ENCODE peak calls at places on chromosomes 11 and 22, in four cellular contexts. A is ovary, H is HAP-1, M is left ventricle myocardium inferior. Y is an unnamed sample.

GRCh38 chr22:25111579-25112517 is 87.8 kb upstream of the CRYBB3 start:
- DNase-seq in H (peak; percentile 52), A (no peak), M (no peak), Y (peak; percentile 45)

GRCh38 chr11:69926376-69927050 is 107.3 kb upstream of the FGF3 start:
- DNase-seq in M (no peak), A (no peak), H (no peak), Y (no peak)

GRCh38 chr22:50169774-50170341 is 673 bp upstream of the PANX2 start:
- DNase-seq in H (peak; percentile 63), A (peak; percentile 58), M (no peak), Y (no peak)

GRCh38 chr11:34251640-34251980 is 106.2 kb downstream of the ABTB2 start:
- DNase-seq in H (no peak), M (no peak), A (no peak), Y (no peak)

GRCh38 chr11:1087961-1088926 is 13.6 kb downstream of the MUC2 start:
- DNase-seq in M (peak; percentile 7), H (peak; percentile 35), A (no peak), Y (peak; percentile 82)

GRCh38 chr11:93169950-93170561 is 27.7 kb downstream of the SLC36A4 start:
- DNase-seq in M (no peak), A (no peak), H (no peak), Y (no peak)

GRCh38 chr11:33402066-33402465 is 144.9 kb downstream of the HIPK3 start:
- DNase-seq in M (no peak), A (no peak), H (no peak), Y (no peak)

GRCh38 chr11:78312712-78313111 is 104.9 kb downstream of the GAB2 start:
- DNase-seq in M (no peak), A (no peak), H (no peak), Y (no peak)

GRCh38 chr11:68146704-68147474 is 25.7 kb upstream of the CHKA start:
- DNase-seq in H (peak; percentile 29), A (no peak), M (no peak), Y (peak; percentile 47)

GRCh38 chr11:65895482-65895981 is 4.7 kb downstream of the FOSL1 start:
- DNase-seq in M (no peak), A (no peak), H (no peak), Y (no peak)

GRCh38 chr11:65896009-65896999 is 3.9 kb downstream of the FOSL1 start:
- DNase-seq in H (no peak), A (no peak), M (no peak), Y (no peak)

GRCh38 chr11:65892661-65893317 is 2.3 kb downstream of the CCDC85B start:
- DNase-seq in M (no peak), H (no peak), A (no peak), Y (no peak)

GRCh38 chr11:65891180-65892136 is 985 bp downstream of the CCDC85B start:
- DNase-seq in A (peak; percentile 69), H (peak; percentile 78), M (peak; percentile 64), Y (peak; percentile 49)

GRCh38 chr11:65894034-65894591 is 3.6 kb downstream of the CCDC85B start:
- DNase-seq in H (no peak), A (no peak), M (peak; percentile 64), Y (no peak)
- H3K4me1 ChIP-seq in H (peaks cover 22% of the 10 kb centered on the region), A (peaks cover 18% of the 10 kb centered on the region), M (peaks cover 59% of the 10 kb centered on the region), Y (peaks cover 33% of the 10 kb centered on the region)

GRCh38 chr11:119378851-119379465 is 2.5 kb downstream of the USP2 start:
- DNase-seq in M (no peak), A (no peak), H (peak; percentile 6), Y (no peak)

GRCh38 chr11:119380160-119380815 is 1.2 kb downstream of the USP2 start:
- DNase-seq in A (peak; percentile 37), M (no peak), H (peak; percentile 6), Y (no peak)

GRCh38 chr11:119382101-119382500 is 611 bp upstream of the USP2 start:
- DNase-seq in H (peak; percentile 6), M (no peak), A (no peak), Y (no peak)

GRCh38 chr11:119381186-119381988 is at the start of gene USP2:
- DNase-seq in A (peak; percentile 99), M (peak; percentile 95), H (peak; percentile 97), Y (peak; percentile 98)

GRCh38 chr11:119380816-119381185 is 689 bp downstream of the USP2 start:
- DNase-seq in H (peak; percentile 60), A (no peak), M (no peak), Y (no peak)
- H3K4me1 ChIP-seq in H (peaks cover 15% of the 10 kb centered on the region), A (peaks cover 10% of the 10 kb centered on the region), M (peaks cover 49% of the 10 kb centered on the region), Y (peaks cover 14% of the 10 kb centered on the region)

GRCh38 chr11:19933801-19934488 is 221.3 kb downstream of the NAV2 start:
- DNase-seq in A (no peak), M (no peak), H (no peak), Y (no peak)

GRCh38 chr11:19934828-19935259 is 222.2 kb downstream of the NAV2 start:
- DNase-seq in A (no peak), M (no peak), H (no peak), Y (no peak)

GRCh38 chr11:19931141-19931767 is 218.6 kb downstream of the NAV2 start:
- DNase-seq in H (no peak), A (peak; percentile 45), M (no peak), Y (no peak)

GRCh38 chr11:19931768-19932369 is 219.2 kb downstream of the NAV2 start:
- DNase-seq in H (no peak), A (peak; percentile 41), M (no peak), Y (no peak)

DNA sequence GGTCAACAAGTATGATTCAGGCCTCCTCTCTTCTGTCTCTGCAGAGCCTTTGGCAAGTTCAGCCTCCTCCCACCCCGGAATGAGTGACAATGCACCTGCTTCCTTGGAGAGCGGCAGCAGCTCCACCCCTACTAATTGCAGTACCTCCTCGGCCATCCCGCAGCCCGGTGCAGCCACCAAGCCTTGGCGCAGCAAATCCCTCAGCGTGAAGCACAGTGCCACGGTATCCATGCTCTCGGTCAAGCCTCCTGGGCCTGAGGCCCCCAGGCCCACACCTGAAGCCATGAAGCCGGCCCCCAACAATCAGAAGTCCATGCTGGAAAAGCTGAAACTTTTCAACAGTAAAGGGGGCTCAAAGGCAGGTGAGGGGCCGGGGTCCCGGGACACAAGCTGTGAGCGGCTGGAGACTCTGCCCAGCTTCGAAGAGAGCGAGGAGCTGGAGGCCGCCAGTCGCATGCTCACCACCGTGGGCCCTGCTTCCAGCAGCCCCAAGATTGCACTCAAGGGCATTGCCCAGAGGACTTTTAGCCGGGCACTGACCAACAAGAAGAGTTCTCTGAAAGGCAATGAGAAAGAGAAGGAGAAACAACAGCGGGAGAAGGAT is 220.6 kb downstream of the NAV2 start:
- DNase-seq in M (no peak), H (no peak), A (no peak), Y (no peak)
- H3K4me1 ChIP-seq in M (peaks cover 20% of the 10 kb centered on the region), H (no peaks in the 10 kb centered on the region), A (peaks cover 16% of the 10 kb centered on the region), Y (peaks cover 4% of the 10 kb centered on the region)

GRCh38 chr22:38863531-38864131 is 8.4 kb downstream of the CBX6 start:
- DNase-seq in M (no peak), A (no peak), H (no peak), Y (no peak)

GRCh38 chr22:38864361-38865191 is 7.4 kb downstream of the CBX6 start:
- DNase-seq in H (no peak), M (peak; percentile 62), A (peak; percentile 65), Y (peak; percentile 81)

GRCh38 chr22:38861170-38861874 is 10.7 kb downstream of the CBX6 start:
- DNase-seq in A (peak; percentile 48), H (peak; percentile 42), M (no peak), Y (no peak)

GRCh38 chr22:38861927-38862326 is 10.1 kb downstream of the CBX6 start:
- DNase-seq in M (no peak), H (no peak), A (no peak), Y (no peak)

DNA sequence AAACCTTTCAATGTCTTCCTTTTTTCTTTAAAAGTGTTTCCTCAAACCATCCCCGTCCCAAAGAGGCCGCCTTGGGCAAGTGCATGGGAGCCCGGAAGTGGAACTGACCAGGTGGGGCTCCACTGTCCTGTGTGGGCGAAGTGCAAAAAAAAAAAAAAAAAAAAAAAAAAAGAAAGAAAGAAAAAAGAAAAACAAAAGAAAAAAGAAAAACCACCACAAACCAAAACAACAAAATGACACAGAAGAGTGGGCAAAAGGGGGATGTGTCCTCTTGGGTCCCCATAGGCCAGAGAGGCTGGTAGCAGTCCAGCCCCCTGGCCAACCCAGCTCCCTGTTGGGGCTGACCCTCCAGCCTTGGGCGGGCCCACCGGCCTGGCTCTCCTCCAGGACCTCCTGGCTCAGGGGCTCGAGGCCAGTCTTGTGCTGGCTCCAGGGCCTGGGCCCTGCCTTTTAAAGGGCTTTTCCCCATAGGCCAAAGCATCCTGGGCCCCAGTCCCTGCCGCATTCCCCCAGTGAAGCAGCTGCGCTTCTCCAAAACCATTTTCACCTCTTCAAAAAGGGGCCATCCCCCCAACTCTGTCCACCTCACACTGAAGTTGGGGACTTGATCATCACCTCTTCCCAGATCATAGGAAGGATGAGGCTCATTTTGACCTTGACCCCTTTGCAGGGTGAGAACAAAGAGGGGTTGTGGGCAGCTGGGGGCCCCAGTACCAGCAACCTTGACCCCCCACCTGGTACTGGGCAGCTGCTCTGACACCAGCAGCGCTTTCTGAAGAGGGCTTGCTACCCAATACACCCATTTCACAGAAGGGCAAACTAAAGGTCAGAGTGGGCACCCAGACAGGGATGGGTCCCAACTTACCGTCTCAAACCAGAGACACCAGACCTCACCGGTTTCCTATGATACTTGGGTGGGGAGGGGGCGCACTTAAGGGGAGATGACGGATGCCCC is 9.4 kb downstream of the CBX6 start:
- DNase-seq in M (no peak), A (peak; percentile 87), H (peak; percentile 56), Y (peak; percentile 54)
- H3K4me1 ChIP-seq in M (peaks cover 62% of the 10 kb centered on the region), A (peaks cover 27% of the 10 kb centered on the region), H (no peaks in the 10 kb centered on the region), Y (peaks cover 31% of the 10 kb centered on the region)

Y was measured in testis.